ENCODE peak calls at places on chromosomes 11 and 22, in eight cellular contexts. One of them, this sample, is unnamed.

GRCh38 chr11:43942651-43943356 is 367 bp downstream of the C11orf96 start:
- DNase-seq in adrenal gland: peak; percentile 68
- DNase-seq in right atrium auricular region: no peak
- DNase-seq in BJ: no peak
- DNase-seq in CD8-positive, alpha-beta T cell: no peak
- DNase-seq in GM23248: peak; percentile 63
- DNase-seq in AG04450: no peak
- DNase-seq in CD4-positive, CD25-positive, alpha-beta regulatory T cell: no peak
- DNase-seq in this sample: peak; percentile 76

GRCh38 chr11:119493712-119494111 is 70.7 kb upstream of the THY1 start:
- DNase-seq in CD8-positive, alpha-beta T cell: no peak
- DNase-seq in AG04450: no peak
- DNase-seq in adrenal gland: no peak
- DNase-seq in CD4-positive, CD25-positive, alpha-beta regulatory T cell: no peak
- DNase-seq in BJ: no peak
- DNase-seq in GM23248: peak; percentile 67
- DNase-seq in right atrium auricular region: no peak
- DNase-seq in this sample: peak; percentile 26

GRCh38 chr11:127470485-127470884 is 469.9 kb upstream of the KIRREL3 start:
- DNase-seq in CD8-positive, alpha-beta T cell: no peak
- DNase-seq in CD4-positive, CD25-positive, alpha-beta regulatory T cell: no peak
- DNase-seq in right atrium auricular region: no peak
- DNase-seq in BJ: no peak
- DNase-seq in GM23248: peak; percentile 15
- DNase-seq in adrenal gland: no peak
- DNase-seq in AG04450: no peak
- DNase-seq in this sample: peak; percentile 43

GRCh38 chr11:19279455-19279854 is 38.7 kb upstream of the E2F8 start:
- DNase-seq in BJ: no peak
- DNase-seq in CD8-positive, alpha-beta T cell: no peak
- DNase-seq in adrenal gland: no peak
- DNase-seq in right atrium auricular region: no peak
- DNase-seq in CD4-positive, CD25-positive, alpha-beta regulatory T cell: no peak
- DNase-seq in GM23248: no peak
- DNase-seq in AG04450: no peak
- DNase-seq in this sample: no peak

GRCh38 chr11:33574366-33574765 is 126.3 kb downstream of the C11orf91 start:
- DNase-seq in adrenal gland: no peak
- DNase-seq in BJ: no peak
- DNase-seq in CD4-positive, CD25-positive, alpha-beta regulatory T cell: no peak
- DNase-seq in GM23248: no peak
- DNase-seq in AG04450: no peak
- DNase-seq in right atrium auricular region: no peak
- DNase-seq in CD8-positive, alpha-beta T cell: no peak
- DNase-seq in this sample: no peak

GRCh38 chr11:26420331-26420730 is 88.4 kb downstream of the ANO3 start:
- DNase-seq in BJ: no peak
- DNase-seq in right atrium auricular region: no peak
- DNase-seq in GM23248: no peak
- DNase-seq in adrenal gland: no peak
- DNase-seq in CD4-positive, CD25-positive, alpha-beta regulatory T cell: no peak
- DNase-seq in CD8-positive, alpha-beta T cell: no peak
- DNase-seq in AG04450: no peak
- DNase-seq in this sample: no peak

GRCh38 chr11:64571050-64571409 is 20.0 kb upstream of the SLC22A12 start:
- DNase-seq in CD4-positive, CD25-positive, alpha-beta regulatory T cell: no peak
- DNase-seq in CD8-positive, alpha-beta T cell: no peak
- DNase-seq in right atrium auricular region: no peak
- DNase-seq in BJ: no peak
- DNase-seq in adrenal gland: no peak
- DNase-seq in AG04450: no peak
- DNase-seq in GM23248: no peak
- DNase-seq in this sample: no peak

GRCh38 chr11:19683141-19683805 is 29.4 kb upstream of the NAV2 start:
- DNase-seq in right atrium auricular region: peak; percentile 87
- DNase-seq in BJ: no peak
- DNase-seq in adrenal gland: peak; percentile 63
- DNase-seq in GM23248: peak; percentile 50
- DNase-seq in CD4-positive, CD25-positive, alpha-beta regulatory T cell: no peak
- DNase-seq in CD8-positive, alpha-beta T cell: no peak
- DNase-seq in AG04450: no peak
- DNase-seq in this sample: no peak

GRCh38 chr11:16606784-16607674 is 131.4 kb upstream of the C11orf58 start:
- DNase-seq in right atrium auricular region: no peak
- DNase-seq in CD8-positive, alpha-beta T cell: no peak
- DNase-seq in CD4-positive, CD25-positive, alpha-beta regulatory T cell: no peak
- DNase-seq in adrenal gland: peak; percentile 52
- DNase-seq in AG04450: no peak
- DNase-seq in BJ: no peak
- DNase-seq in GM23248: no peak
- DNase-seq in this sample: peak; percentile 65

GRCh38 chr11:28833670-28834069 is 725.5 kb downstream of the METTL15 start:
- DNase-seq in AG04450: peak; percentile 85
- DNase-seq in GM23248: peak; percentile 91
- DNase-seq in adrenal gland: no peak
- DNase-seq in CD8-positive, alpha-beta T cell: no peak
- DNase-seq in BJ: peak; percentile 65
- DNase-seq in right atrium auricular region: no peak
- DNase-seq in CD4-positive, CD25-positive, alpha-beta regulatory T cell: no peak
- DNase-seq in this sample: peak; percentile 97

GRCh38 chr22:49638001-49638400 is 189.7 kb downstream of the BRD1 start:
- DNase-seq in right atrium auricular region: no peak
- DNase-seq in CD4-positive, CD25-positive, alpha-beta regulatory T cell: no peak
- DNase-seq in BJ: no peak
- DNase-seq in adrenal gland: no peak
- DNase-seq in CD8-positive, alpha-beta T cell: no peak
- DNase-seq in GM23248: no peak
- DNase-seq in AG04450: no peak
- DNase-seq in this sample: no peak

GRCh38 chr22:49637255-49637760 is 190.4 kb downstream of the BRD1 start:
- DNase-seq in CD8-positive, alpha-beta T cell: no peak
- DNase-seq in BJ: no peak
- DNase-seq in AG04450: no peak
- DNase-seq in right atrium auricular region: no peak
- DNase-seq in adrenal gland: no peak
- DNase-seq in GM23248: no peak
- DNase-seq in CD4-positive, CD25-positive, alpha-beta regulatory T cell: no peak
- DNase-seq in this sample: no peak

GRCh38 chr22:49636649-49637048 is 191.0 kb downstream of the BRD1 start:
- DNase-seq in CD8-positive, alpha-beta T cell: no peak
- DNase-seq in AG04450: no peak
- DNase-seq in BJ: no peak
- DNase-seq in right atrium auricular region: no peak
- DNase-seq in adrenal gland: no peak
- DNase-seq in GM23248: no peak
- DNase-seq in CD4-positive, CD25-positive, alpha-beta regulatory T cell: no peak
- DNase-seq in this sample: no peak

GRCh38 chr22:49634006-49634772 is 193.5 kb downstream of the BRD1 start:
- DNase-seq in CD4-positive, CD25-positive, alpha-beta regulatory T cell: no peak
- DNase-seq in AG04450: no peak
- DNase-seq in right atrium auricular region: no peak
- DNase-seq in GM23248: no peak
- DNase-seq in CD8-positive, alpha-beta T cell: no peak
- DNase-seq in BJ: no peak
- DNase-seq in adrenal gland: no peak
- DNase-seq in this sample: no peak

GRCh38 chr22:49636214-49636613 is 191.5 kb downstream of the BRD1 start:
- DNase-seq in right atrium auricular region: no peak
- DNase-seq in GM23248: no peak
- DNase-seq in BJ: no peak
- DNase-seq in CD8-positive, alpha-beta T cell: no peak
- DNase-seq in CD4-positive, CD25-positive, alpha-beta regulatory T cell: no peak
- DNase-seq in adrenal gland: no peak
- DNase-seq in AG04450: no peak
- DNase-seq in this sample: no peak
- H3K27me3 ChIP-seq in right atrium auricular region: no peaks in the 10 kb centered on the region
- H3K27me3 ChIP-seq in GM23248: no peaks in the 10 kb centered on the region
- H3K27me3 ChIP-seq in BJ: no peaks in the 10 kb centered on the region
- H3K27me3 ChIP-seq in CD8-positive, alpha-beta T cell: no peaks in the 10 kb centered on the region
- H3K27me3 ChIP-seq in CD4-positive, CD25-positive, alpha-beta regulatory T cell: no peaks in the 10 kb centered on the region
- H3K27me3 ChIP-seq in adrenal gland: no peaks in the 10 kb centered on the region
- H3K27me3 ChIP-seq in AG04450: no peaks in the 10 kb centered on the region
- H3K27me3 ChIP-seq in this sample: no peaks in the 10 kb centered on the region

GRCh38 chr22:23241562-23242472 is 61.5 kb downstream of the BCR start:
- DNase-seq in BJ: no peak
- DNase-seq in right atrium auricular region: no peak
- DNase-seq in GM23248: no peak
- DNase-seq in CD4-positive, CD25-positive, alpha-beta regulatory T cell: no peak
- DNase-seq in AG04450: no peak
- DNase-seq in adrenal gland: no peak
- DNase-seq in CD8-positive, alpha-beta T cell: no peak
- DNase-seq in this sample: no peak
- H3K27me3 ChIP-seq in BJ: no peaks in the 10 kb centered on the region
- H3K27me3 ChIP-seq in right atrium auricular region: no peaks in the 10 kb centered on the region
- H3K27me3 ChIP-seq in GM23248: no peaks in the 10 kb centered on the region
- H3K27me3 ChIP-seq in CD4-positive, CD25-positive, alpha-beta regulatory T cell: no peaks in the 10 kb centered on the region
- H3K27me3 ChIP-seq in AG04450: no peaks in the 10 kb centered on the region
- H3K27me3 ChIP-seq in adrenal gland: no peaks in the 10 kb centered on the region
- H3K27me3 ChIP-seq in CD8-positive, alpha-beta T cell: no peaks in the 10 kb centered on the region
- H3K27me3 ChIP-seq in this sample: no peaks in the 10 kb centered on the region

DNA sequence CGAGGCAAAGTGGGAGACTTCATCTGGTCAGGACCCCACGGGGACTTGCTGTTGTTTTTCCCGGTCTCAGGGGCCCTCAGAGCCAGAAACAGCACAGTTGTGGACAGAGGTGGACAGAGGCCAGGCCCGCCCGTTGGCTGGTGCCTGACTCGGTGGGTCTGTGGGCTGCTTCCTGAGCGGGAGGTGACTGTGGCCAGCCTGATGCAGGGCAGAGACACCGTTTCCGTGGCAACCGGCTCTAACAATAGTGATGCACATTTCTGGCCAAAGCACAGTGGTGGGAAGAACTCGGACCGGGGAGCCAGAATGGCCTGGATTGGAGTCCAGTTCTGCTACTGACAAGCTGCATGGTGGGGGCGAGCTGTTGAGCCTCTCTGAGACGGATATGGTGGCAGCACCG is 58.7 kb upstream of the ATXN10 start:
- DNase-seq in CD8-positive, alpha-beta T cell: no peak
- DNase-seq in CD4-positive, CD25-positive, alpha-beta regulatory T cell: no peak
- DNase-seq in GM23248: peak; percentile 34
- DNase-seq in adrenal gland: no peak
- DNase-seq in right atrium auricular region: no peak
- DNase-seq in BJ: no peak
- DNase-seq in AG04450: no peak
- DNase-seq in this sample: no peak
- H3K27me3 ChIP-seq in CD8-positive, alpha-beta T cell: no peaks in the 10 kb centered on the region
- H3K27me3 ChIP-seq in CD4-positive, CD25-positive, alpha-beta regulatory T cell: no peaks in the 10 kb centered on the region
- H3K27me3 ChIP-seq in GM23248: no peaks in the 10 kb centered on the region
- H3K27me3 ChIP-seq in adrenal gland: no peaks in the 10 kb centered on the region
- H3K27me3 ChIP-seq in right atrium auricular region: no peaks in the 10 kb centered on the region
- H3K27me3 ChIP-seq in BJ: no peaks in the 10 kb centered on the region
- H3K27me3 ChIP-seq in AG04450: no peaks in the 10 kb centered on the region
- H3K27me3 ChIP-seq in this sample: no peaks in the 10 kb centered on the region

GRCh38 chr11:65895482-65895981 is 4.7 kb downstream of the FOSL1 start:
- DNase-seq in adrenal gland: no peak
- DNase-seq in CD4-positive, CD25-positive, alpha-beta regulatory T cell: no peak
- DNase-seq in right atrium auricular region: no peak
- DNase-seq in AG04450: no peak
- DNase-seq in BJ: no peak
- DNase-seq in GM23248: peak; percentile 50
- DNase-seq in CD8-positive, alpha-beta T cell: no peak
- DNase-seq in this sample: no peak

GRCh38 chr11:65897020-65897471 is 3.1 kb downstream of the FOSL1 start:
- DNase-seq in AG04450: no peak
- DNase-seq in CD8-positive, alpha-beta T cell: no peak
- DNase-seq in BJ: no peak
- DNase-seq in adrenal gland: no peak
- DNase-seq in GM23248: peak; percentile 68
- DNase-seq in CD4-positive, CD25-positive, alpha-beta regulatory T cell: no peak
- DNase-seq in right atrium auricular region: no peak
- DNase-seq in this sample: no peak

GRCh38 chr11:65898656-65899355 is 1.4 kb downstream of the FOSL1 start:
- DNase-seq in adrenal gland: no peak
- DNase-seq in BJ: no peak
- DNase-seq in AG04450: no peak
- DNase-seq in CD8-positive, alpha-beta T cell: no peak
- DNase-seq in GM23248: peak; percentile 60
- DNase-seq in right atrium auricular region: no peak
- DNase-seq in CD4-positive, CD25-positive, alpha-beta regulatory T cell: no peak
- DNase-seq in this sample: no peak

GRCh38 chr11:65894034-65894591 is 3.6 kb downstream of the CCDC85B start:
- DNase-seq in GM23248: no peak
- DNase-seq in CD4-positive, CD25-positive, alpha-beta regulatory T cell: no peak
- DNase-seq in CD8-positive, alpha-beta T cell: no peak
- DNase-seq in right atrium auricular region: no peak
- DNase-seq in adrenal gland: no peak
- DNase-seq in BJ: no peak
- DNase-seq in AG04450: no peak
- DNase-seq in this sample: no peak

DNA sequence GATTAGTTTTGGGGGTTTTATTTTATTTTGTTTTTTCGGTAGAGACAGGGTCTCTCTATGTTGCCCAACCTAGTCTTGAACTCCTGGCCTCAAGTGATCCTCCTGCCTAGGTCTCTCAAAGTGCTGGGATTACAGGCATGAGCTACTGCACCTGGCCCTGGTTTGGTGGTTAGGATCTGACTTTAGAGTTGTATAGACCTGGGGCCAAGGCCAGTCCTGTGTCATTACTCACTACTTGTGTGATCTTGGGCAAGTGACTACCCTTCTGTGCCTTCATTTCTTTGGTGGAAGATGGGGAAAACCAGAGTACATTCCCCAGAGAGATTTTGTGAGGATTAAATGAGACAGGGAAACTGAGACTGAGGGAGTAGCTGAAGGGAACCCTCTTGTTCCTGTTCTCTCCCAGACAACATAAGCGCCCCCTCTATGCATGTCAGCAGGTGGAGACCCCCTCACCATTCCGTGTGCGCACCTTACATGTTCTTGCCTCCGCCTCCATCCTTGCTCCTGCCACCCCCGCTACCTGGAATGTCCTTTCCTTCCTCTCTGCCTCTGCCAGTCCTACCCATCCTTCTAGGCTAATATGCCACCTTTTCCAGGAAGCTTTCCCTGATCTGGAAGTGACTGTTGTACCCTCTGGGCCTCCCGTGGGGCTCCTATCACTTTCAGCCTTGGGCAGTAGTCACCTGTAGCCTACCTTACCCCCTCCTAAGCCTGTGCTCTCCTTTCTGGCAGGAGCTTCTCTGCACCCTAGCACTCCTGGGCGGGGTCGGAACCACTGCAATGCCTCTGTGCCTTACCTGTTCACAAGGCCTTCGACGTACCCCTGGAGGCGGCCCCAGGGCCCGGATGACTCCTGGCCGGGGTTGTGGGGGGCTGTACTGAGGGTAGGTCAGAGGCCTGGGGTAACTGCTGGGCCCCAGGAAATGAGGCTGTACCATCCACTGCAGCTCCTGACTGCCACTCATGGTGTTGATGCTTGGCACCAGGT is 3.9 kb downstream of the FOSL1 start:
- DNase-seq in CD4-positive, CD25-positive, alpha-beta regulatory T cell: no peak
- DNase-seq in adrenal gland: no peak
- DNase-seq in CD8-positive, alpha-beta T cell: no peak
- DNase-seq in GM23248: peak; percentile 60
- DNase-seq in right atrium auricular region: no peak
- DNase-seq in AG04450: no peak
- DNase-seq in BJ: no peak
- DNase-seq in this sample: no peak
- H3K27me3 ChIP-seq in CD4-positive, CD25-positive, alpha-beta regulatory T cell: no peaks in the 10 kb centered on the region
- H3K27me3 ChIP-seq in adrenal gland: no peaks in the 10 kb centered on the region
- H3K27me3 ChIP-seq in CD8-positive, alpha-beta T cell: no peaks in the 10 kb centered on the region
- H3K27me3 ChIP-seq in GM23248: no peaks in the 10 kb centered on the region
- H3K27me3 ChIP-seq in right atrium auricular region: no peaks in the 10 kb centered on the region
- H3K27me3 ChIP-seq in AG04450: no peaks in the 10 kb centered on the region
- H3K27me3 ChIP-seq in BJ: no peaks in the 10 kb centered on the region
- H3K27me3 ChIP-seq in this sample: no peaks in the 10 kb centered on the region